ENCODE peak calls at places on chromosome 9, in six cellular contexts. One of them, this sample, is unnamed. For H3K4me1 and H3K27me3, the result is how much of the 10 kb centered on the place peaks cover.

GRCh38 chr9:12680757-12681156 is 12.4 kb upstream of the TYRP1 start:
- DNase-seq in body of pancreas: no peak
- DNase-seq in spleen: no peak
- DNase-seq in CD4-positive, alpha-beta memory T cell: no peak
- DNase-seq in GM23338: peak
- DNase-seq in PC-3: no peak
- DNase-seq in this sample: peak

GRCh38 chr9:89661956-89662717 is 57.3 kb downstream of the GADD45G start:
- DNase-seq in CD4-positive, alpha-beta memory T cell: no peak
- DNase-seq in PC-3: peak
- DNase-seq in spleen: peak
- DNase-seq in body of pancreas: peak
- DNase-seq in GM23338: peak
- DNase-seq in this sample: peak

GRCh38 chr9:126617003-126617739 is 3.4 kb downstream of the LMX1B start:
- DNase-seq in GM23338: peak
- DNase-seq in spleen: peak
- DNase-seq in body of pancreas: peak
- DNase-seq in CD4-positive, alpha-beta memory T cell: no peak
- DNase-seq in PC-3: no peak
- DNase-seq in this sample: no peak

GRCh38 chr9:136507992-136508375 is 25.1 kb upstream of the SEC16A start:
- DNase-seq in GM23338: no peak
- DNase-seq in spleen: no peak
- DNase-seq in body of pancreas: no peak
- DNase-seq in PC-3: no peak
- DNase-seq in CD4-positive, alpha-beta memory T cell: no peak
- DNase-seq in this sample: no peak

GRCh38 chr9:114507726-114508125 is 2.5 kb upstream of the WHRN start:
- DNase-seq in GM23338: peak
- DNase-seq in body of pancreas: no peak
- DNase-seq in CD4-positive, alpha-beta memory T cell: peak
- DNase-seq in spleen: no peak
- DNase-seq in PC-3: peak
- DNase-seq in this sample: peak

GRCh38 chr9:128162215-128163026 is 2.4 kb downstream of the BBLN start:
- DNase-seq in body of pancreas: peak
- DNase-seq in PC-3: peak
- DNase-seq in GM23338: no peak
- DNase-seq in CD4-positive, alpha-beta memory T cell: no peak
- DNase-seq in spleen: peak
- DNase-seq in this sample: peak

GRCh38 chr9:74379718-74380117 is 117.4 kb upstream of the RORB start:
- DNase-seq in GM23338: peak
- DNase-seq in PC-3: peak
- DNase-seq in body of pancreas: peak
- DNase-seq in CD4-positive, alpha-beta memory T cell: peak
- DNase-seq in spleen: no peak
- DNase-seq in this sample: peak

GRCh38 chr9:29390859-29391258 is 1817.6 kb upstream of the C9orf72 start:
- DNase-seq in CD4-positive, alpha-beta memory T cell: no peak
- DNase-seq in GM23338: no peak
- DNase-seq in body of pancreas: no peak
- DNase-seq in PC-3: no peak
- DNase-seq in spleen: no peak
- DNase-seq in this sample: no peak

GRCh38 chr9:134335490-134336173 is 9.4 kb downstream of the RXRA start:
- DNase-seq in PC-3: no peak
- DNase-seq in GM23338: no peak
- DNase-seq in body of pancreas: peak
- DNase-seq in spleen: no peak
- DNase-seq in CD4-positive, alpha-beta memory T cell: no peak
- DNase-seq in this sample: no peak

GRCh38 chr9:70111641-70112236 is 68.1 kb downstream of the MAMDC2 start:
- DNase-seq in spleen: no peak
- DNase-seq in PC-3: peak
- DNase-seq in body of pancreas: no peak
- DNase-seq in GM23338: no peak
- DNase-seq in CD4-positive, alpha-beta memory T cell: no peak
- DNase-seq in this sample: no peak

GRCh38 chr9:1100945-1101344 is 50.8 kb downstream of the DMRT2 start:
- DNase-seq in body of pancreas: peak
- DNase-seq in GM23338: peak
- DNase-seq in spleen: no peak
- DNase-seq in PC-3: peak
- DNase-seq in CD4-positive, alpha-beta memory T cell: no peak
- DNase-seq in this sample: peak

GRCh38 chr9:12613071-12613470 is 80.1 kb upstream of the TYRP1 start:
- DNase-seq in body of pancreas: no peak
- DNase-seq in spleen: no peak
- DNase-seq in CD4-positive, alpha-beta memory T cell: no peak
- DNase-seq in PC-3: no peak
- DNase-seq in GM23338: no peak
- DNase-seq in this sample: no peak

GRCh38 chr9:112115955-112116354 is 59.1 kb downstream of the SUSD1 start:
- DNase-seq in PC-3: no peak
- DNase-seq in body of pancreas: no peak
- DNase-seq in CD4-positive, alpha-beta memory T cell: no peak
- DNase-seq in GM23338: no peak
- DNase-seq in spleen: no peak
- DNase-seq in this sample: no peak

DNA sequence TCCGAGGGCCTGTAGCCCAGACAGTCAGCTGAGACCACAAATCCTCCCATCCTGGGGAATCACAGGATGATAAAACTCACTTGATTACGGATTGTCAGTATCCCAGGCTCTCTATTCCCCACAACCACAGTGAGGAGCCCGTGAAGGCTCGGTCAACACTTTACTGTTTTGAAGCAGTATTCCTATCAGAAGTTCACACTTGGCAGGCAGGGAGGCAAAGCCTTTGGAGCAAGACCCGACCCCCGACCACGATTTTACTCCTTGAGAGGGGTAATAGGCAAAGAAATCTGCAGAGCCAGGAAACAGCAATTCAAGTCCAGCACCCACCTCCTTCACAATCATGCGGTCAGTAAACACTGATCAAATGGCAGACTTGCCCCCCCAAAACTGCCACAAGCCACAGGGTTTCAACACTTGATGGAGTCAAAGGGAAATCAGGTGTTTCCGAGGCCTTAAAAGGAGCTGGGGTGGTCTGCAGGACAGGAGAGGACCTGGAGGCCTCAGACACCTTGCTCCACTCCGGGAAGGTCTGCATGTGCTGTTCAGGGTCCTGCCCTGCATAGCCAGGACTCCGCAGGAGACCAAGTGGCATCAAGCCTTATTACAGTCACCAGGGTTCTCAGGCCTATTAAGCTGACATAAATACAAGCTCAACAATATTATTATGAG is 25.2 kb downstream of the BICD2 start:
- DNase-seq in body of pancreas: no peak
- DNase-seq in CD4-positive, alpha-beta memory T cell: no peak
- DNase-seq in GM23338: no peak
- DNase-seq in spleen: peak
- DNase-seq in PC-3: no peak
- DNase-seq in this sample: no peak
- H3K4me1 ChIP-seq in body of pancreas: under half
- H3K4me1 ChIP-seq in CD4-positive, alpha-beta memory T cell: half or more
- H3K4me1 ChIP-seq in GM23338: under half
- H3K4me1 ChIP-seq in spleen: half or more
- H3K4me1 ChIP-seq in PC-3: under half
- H3K4me1 ChIP-seq in this sample: under half

GRCh38 chr9:131015876-131016397 is 7.0 kb downstream of the LAMC3 start:
- DNase-seq in GM23338: no peak
- DNase-seq in body of pancreas: no peak
- DNase-seq in CD4-positive, alpha-beta memory T cell: no peak
- DNase-seq in PC-3: no peak
- DNase-seq in spleen: no peak
- DNase-seq in this sample: no peak
- H3K27ac ChIP-seq in GM23338: no peak
- H3K27ac ChIP-seq in body of pancreas: no peak
- H3K27ac ChIP-seq in CD4-positive, alpha-beta memory T cell: no peak
- H3K27ac ChIP-seq in PC-3: no peak
- H3K27ac ChIP-seq in spleen: no peak
- H3K27ac ChIP-seq in this sample: no peak

GRCh38 chr9:135349963-135350360 is 129.6 kb upstream of the PPP1R26 start:
- DNase-seq in GM23338: no peak
- DNase-seq in body of pancreas: no peak
- DNase-seq in PC-3: no peak
- DNase-seq in CD4-positive, alpha-beta memory T cell: no peak
- DNase-seq in spleen: no peak
- DNase-seq in this sample: no peak

GRCh38 chr9:135347461-135347860 is 132.1 kb upstream of the PPP1R26 start:
- DNase-seq in CD4-positive, alpha-beta memory T cell: no peak
- DNase-seq in spleen: no peak
- DNase-seq in body of pancreas: no peak
- DNase-seq in GM23338: no peak
- DNase-seq in PC-3: peak
- DNase-seq in this sample: no peak

GRCh38 chr9:135348076-135348787 is 131.3 kb upstream of the PPP1R26 start:
- DNase-seq in CD4-positive, alpha-beta memory T cell: no peak
- DNase-seq in PC-3: no peak
- DNase-seq in spleen: no peak
- DNase-seq in GM23338: no peak
- DNase-seq in body of pancreas: no peak
- DNase-seq in this sample: no peak

GRCh38 chr9:135349212-135349962 is 130.2 kb upstream of the PPP1R26 start:
- DNase-seq in PC-3: no peak
- DNase-seq in CD4-positive, alpha-beta memory T cell: no peak
- DNase-seq in spleen: no peak
- DNase-seq in GM23338: no peak
- DNase-seq in body of pancreas: no peak
- DNase-seq in this sample: no peak

GRCh38 chr9:135348788-135349150 is 130.8 kb upstream of the PPP1R26 start:
- DNase-seq in body of pancreas: no peak
- DNase-seq in GM23338: no peak
- DNase-seq in spleen: no peak
- DNase-seq in PC-3: no peak
- DNase-seq in CD4-positive, alpha-beta memory T cell: no peak
- DNase-seq in this sample: no peak
- H3K27me3 ChIP-seq in body of pancreas: under half
- H3K27me3 ChIP-seq in GM23338: under half
- H3K27me3 ChIP-seq in spleen: under half
- H3K27me3 ChIP-seq in PC-3: under half
- H3K27me3 ChIP-seq in CD4-positive, alpha-beta memory T cell: under half
- H3K27me3 ChIP-seq in this sample: under half

GRCh38 chr9:124272118-124272517 is 14.4 kb downstream of the NEK6 start:
- DNase-seq in GM23338: no peak
- DNase-seq in spleen: no peak
- DNase-seq in PC-3: no peak
- DNase-seq in CD4-positive, alpha-beta memory T cell: no peak
- DNase-seq in body of pancreas: no peak
- DNase-seq in this sample: no peak

GRCh38 chr9:124270504-124271335 is 13.0 kb downstream of the NEK6 start:
- DNase-seq in spleen: no peak
- DNase-seq in GM23338: no peak
- DNase-seq in CD4-positive, alpha-beta memory T cell: no peak
- DNase-seq in PC-3: no peak
- DNase-seq in body of pancreas: peak
- DNase-seq in this sample: no peak

GRCh38 chr9:124273428-124274153 is 15.8 kb downstream of the NEK6 start:
- DNase-seq in body of pancreas: no peak
- DNase-seq in spleen: no peak
- DNase-seq in CD4-positive, alpha-beta memory T cell: no peak
- DNase-seq in GM23338: no peak
- DNase-seq in PC-3: no peak
- DNase-seq in this sample: no peak

GRCh38 chr9:124272979-124273378 is 15.2 kb downstream of the NEK6 start:
- DNase-seq in CD4-positive, alpha-beta memory T cell: no peak
- DNase-seq in spleen: no peak
- DNase-seq in body of pancreas: no peak
- DNase-seq in GM23338: no peak
- DNase-seq in PC-3: no peak
- DNase-seq in this sample: no peak

GRCh38 chr9:124271660-124272059 is 13.9 kb downstream of the NEK6 start:
- DNase-seq in PC-3: no peak
- DNase-seq in spleen: no peak
- DNase-seq in body of pancreas: peak
- DNase-seq in CD4-positive, alpha-beta memory T cell: no peak
- DNase-seq in GM23338: no peak
- DNase-seq in this sample: no peak
- H3K4me1 ChIP-seq in PC-3: under half
- H3K4me1 ChIP-seq in spleen: half or more
- H3K4me1 ChIP-seq in body of pancreas: under half
- H3K4me1 ChIP-seq in CD4-positive, alpha-beta memory T cell: under half
- H3K4me1 ChIP-seq in GM23338: under half
- H3K4me1 ChIP-seq in this sample: under half

GRCh38 chr9:80147866-80148265 is 576.1 kb downstream of the TLE4 start:
- DNase-seq in spleen: no peak
- DNase-seq in PC-3: no peak
- DNase-seq in body of pancreas: no peak
- DNase-seq in CD4-positive, alpha-beta memory T cell: no peak
- DNase-seq in GM23338: no peak
- DNase-seq in this sample: no peak

GRCh38 chr9:80144856-80145255 is 573.1 kb downstream of the TLE4 start:
- DNase-seq in spleen: no peak
- DNase-seq in body of pancreas: no peak
- DNase-seq in CD4-positive, alpha-beta memory T cell: no peak
- DNase-seq in PC-3: peak
- DNase-seq in GM23338: no peak
- DNase-seq in this sample: no peak

GRCh38 chr9:80143899-80144298 is 572.1 kb downstream of the TLE4 start:
- DNase-seq in CD4-positive, alpha-beta memory T cell: no peak
- DNase-seq in body of pancreas: no peak
- DNase-seq in GM23338: no peak
- DNase-seq in spleen: no peak
- DNase-seq in PC-3: no peak
- DNase-seq in this sample: no peak

DNA sequence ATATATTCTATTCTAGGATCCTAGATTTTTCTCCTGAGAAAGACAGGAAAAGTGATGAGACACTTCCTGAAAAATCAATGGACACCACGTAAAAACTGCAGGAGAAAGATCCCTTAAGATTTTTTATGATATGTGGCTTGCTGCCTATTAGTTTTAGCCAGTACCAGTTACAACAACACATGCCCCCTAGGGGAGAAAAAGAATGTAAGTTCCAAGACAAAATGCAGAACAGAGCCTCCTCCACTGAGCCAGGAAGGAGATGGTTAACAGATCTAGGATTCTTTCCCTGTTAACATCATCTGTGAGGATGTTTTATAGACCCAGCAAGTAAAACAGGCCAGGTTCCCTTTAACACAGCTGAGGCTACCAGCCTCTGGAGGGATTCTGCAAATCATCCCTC is 574.7 kb downstream of the TLE4 start:
- DNase-seq in CD4-positive, alpha-beta memory T cell: no peak
- DNase-seq in spleen: no peak
- DNase-seq in GM23338: peak
- DNase-seq in PC-3: peak
- DNase-seq in body of pancreas: no peak
- DNase-seq in this sample: no peak
- H3K27ac ChIP-seq in CD4-positive, alpha-beta memory T cell: no peak
- H3K27ac ChIP-seq in spleen: no peak
- H3K27ac ChIP-seq in GM23338: no peak
- H3K27ac ChIP-seq in PC-3: no peak
- H3K27ac ChIP-seq in body of pancreas: no peak
- H3K27ac ChIP-seq in this sample: no peak

GRCh38 chr9:77943053-77943452 is 88.6 kb downstream of the GNAQ start:
- DNase-seq in body of pancreas: no peak
- DNase-seq in PC-3: no peak
- DNase-seq in GM23338: no peak
- DNase-seq in CD4-positive, alpha-beta memory T cell: no peak
- DNase-seq in spleen: no peak
- DNase-seq in this sample: no peak
- H3K27me3 ChIP-seq in body of pancreas: under half
- H3K27me3 ChIP-seq in PC-3: under half
- H3K27me3 ChIP-seq in GM23338: under half
- H3K27me3 ChIP-seq in CD4-positive, alpha-beta memory T cell: under half
- H3K27me3 ChIP-seq in spleen: under half
- H3K27me3 ChIP-seq in this sample: under half

This sample was measured in cardiac muscle cell.